ENCODE peak calls at places on chromosomes 11 and 22, in nine cellular contexts. Y is fibroblast of pulmonary artery; G is stimulated activated CD4-positive, alpha-beta T cell treated with anti-CD3 and anti-CD28 coated beads, Interleukin-1b, Interleukin-23, amount 100 ng/mL, for 1 hour; C is lower lobe of right lung; A is amniotic stem cell; Z is progenitor cell of endocrine pancreas; D is CD4-positive, alpha-beta T cell; H is activated T-helper 1 cell treated with anti-CD3 and anti-CD28 coated beads, Interleukin-12 subunit alpha, Interleukin-12 subunit beta, Interleukin-2, Interleukin-4 antibody, amounts not matched to agents 30 ng/mL and 10 ng/mL and 1 ng/mL, durations not matched to agents 14 hours and 24 hours and 36 hours; B is AG08395. X is an unnamed sample.

GRCh38 chr22:19793161-19793560 is 32.6 kb downstream of the TBX1 start:
- DNase-seq in D (no peak), Z (no peak), G (no peak), Y (no peak), B (no peak), A (no peak), H (no peak), C (no peak), X (no peak)

GRCh38 chr11:19711911-19712280 is 741 bp upstream of the NAV2 start:
- DNase-seq in H (peak), C (peak), G (no peak), A (no peak), D (no peak), Y (no peak), Z (no peak), B (no peak), X (no peak)

GRCh38 chr11:131694526-131695424 is 324.4 kb downstream of the NTM start:
- DNase-seq in A (peak), Y (peak), B (peak), H (peak), C (peak), Z (peak), D (peak), G (peak), X (peak)

GRCh38 chr11:75267171-75267970 is 26.8 kb downstream of the TPBGL start:
- DNase-seq in B (no peak), D (no peak), C (no peak), A (no peak), Y (no peak), H (no peak), Z (no peak), G (no peak), X (no peak)

GRCh38 chr22:42780070-42780540 is 59.4 kb upstream of the A4GALT start:
- DNase-seq in A (peak), H (peak), G (no peak), B (peak), C (no peak), Z (peak), D (peak), Y (peak), X (peak)

GRCh38 chr11:100830978-100831732 is 144.1 kb downstream of the ARHGAP42 start:
- DNase-seq in G (no peak), B (peak), D (no peak), A (no peak), C (no peak), Z (no peak), Y (peak), H (no peak), X (peak)

GRCh38 chr11:124177344-124177743 is 5.8 kb upstream of the OR10D3 start:
- DNase-seq in B (no peak), G (no peak), C (no peak), Y (no peak), H (no peak), D (no peak), Z (no peak), A (no peak), X (no peak)

GRCh38 chr11:74443071-74443864 is 24.1 kb downstream of the KCNE3 start:
- DNase-seq in Y (peak), C (no peak), Z (no peak), G (no peak), H (no peak), D (no peak), A (no peak), B (no peak), X (peak)

GRCh38 chr11:97742717-97743116 is 1278.0 kb upstream of the CNTN5 start:
- DNase-seq in C (no peak), B (no peak), Y (peak), A (no peak), G (no peak), Z (no peak), D (no peak), H (no peak), X (peak)

GRCh38 chr11:9760180-9760550 is 96.3 kb downstream of the SWAP70 start:
- DNase-seq in D (no peak), H (no peak), Y (peak), C (peak), G (no peak), Z (no peak), A (peak), B (peak), X (peak)

GRCh38 chr11:31816467-31817053 is 5.4 kb upstream of the PAX6 start:
- DNase-seq in C (no peak), B (no peak), Y (no peak), D (no peak), H (no peak), Z (no peak), A (no peak), G (no peak), X (no peak)

GRCh38 chr11:14411818-14412217 is 52.8 kb upstream of the RRAS2 start:
- DNase-seq in Y (peak), B (peak), Z (no peak), A (peak), D (no peak), G (no peak), H (no peak), C (no peak), X (peak)

GRCh38 chr11:36165638-36166389 is 123.4 kb downstream of the COMMD9 start:
- DNase-seq in D (no peak), G (no peak), A (no peak), Y (no peak), H (no peak), C (no peak), Z (no peak), B (no peak), X (no peak)

GRCh38 chr11:70522613-70523311 is 124.4 kb downstream of the CTTN start:
- DNase-seq in G (no peak), D (no peak), Y (no peak), Z (no peak), C (no peak), H (no peak), A (no peak), B (no peak), X (no peak)

GRCh38 chr11:68120212-68121066 is 749 bp downstream of the CHKA start:
- DNase-seq in Y (peak), H (peak), B (peak), A (no peak), Z (peak), C (peak), G (no peak), D (peak), X (peak)

GRCh38 chr11:109853156-109853776 is 239.9 kb upstream of the ZC3H12C start:
- DNase-seq in A (no peak), G (no peak), C (no peak), H (no peak), Z (no peak), D (no peak), Y (peak), B (peak), X (peak)

GRCh38 chr11:119728226-119728626 is 774 bp downstream of the NECTIN1 start:
- DNase-seq in D (no peak), Y (peak), B (peak), Z (peak), G (no peak), A (no peak), C (no peak), H (no peak), X (no peak)

GRCh38 chr22:17777005-17777716 is 2.9 kb upstream of the BID start:
- DNase-seq in G (no peak), B (no peak), H (peak), Y (no peak), C (peak), A (no peak), Z (no peak), D (peak), X (no peak)

GRCh38 chr11:76610871-76611475 is 59.6 kb downstream of the LRRC32 start:
- DNase-seq in Z (no peak), A (no peak), C (no peak), B (no peak), D (no peak), H (no peak), Y (no peak), G (no peak), X (no peak)

GRCh38 chr11:27281276-27281675 is 81.7 kb downstream of the CCDC34 start:
- DNase-seq in C (no peak), Y (no peak), A (no peak), D (no peak), Z (no peak), G (no peak), H (no peak), B (no peak), X (no peak)

GRCh38 chr11:75850787-75851186 is 35.8 kb downstream of the UVRAG start:
- DNase-seq in Y (no peak), D (no peak), G (no peak), A (no peak), C (no peak), Z (no peak), B (no peak), H (no peak), X (peak)

GRCh38 chr11:65212226-65212801 is 30.6 kb downstream of the CAPN1 start:
- DNase-seq in Z (no peak), A (no peak), B (no peak), Y (no peak), H (no peak), D (no peak), G (no peak), C (no peak), X (peak)

GRCh38 chr22:49368976-49369725 is 458.5 kb downstream of the BRD1 start:
- DNase-seq in H (no peak), G (no peak), Y (no peak), D (no peak), C (peak), Z (peak), A (no peak), B (no peak), X (no peak)

GRCh38 chr11:111299111-111300026 is 1.0 kb downstream of the POU2AF3 start:
- DNase-seq in G (no peak), A (peak), D (no peak), H (no peak), C (peak), Y (peak), B (peak), Z (peak), X (peak)